ENCODE peak calls at places on chromosome 10, in ten cellular contexts. P, T, E, B, G, K, L, S, U and O are unnamed samples.

GRCh38 chr10:27470890-27471289 is 33.2 kb upstream of the RAB18 start:
- DNase-seq in P (no peak), T (no peak), E (no peak), B (no peak), G (no peak), K (no peak), L (no peak), S (peak; percentile 66), U (no peak), O (no peak)

GRCh38 chr10:89593043-89593442 is 52.0 kb downstream of the PANK1 start:
- DNase-seq in P (peak; percentile 10), T (no peak), E (no peak), B (no peak), G (peak; percentile 38), K (no peak), L (no peak), S (no peak), U (no peak), O (no peak)

GRCh38 chr10:124955243-124955642 is 13.3 kb downstream of the ZRANB1 start:
- DNase-seq in P (no peak), T (no peak), E (no peak), B (no peak), G (no peak), K (no peak), L (no peak), S (no peak), U (no peak), O (no peak)

GRCh38 chr10:86632009-86632800 is 22.1 kb upstream of the OPN4 start:
- DNase-seq in P (no peak), T (no peak), E (no peak), B (no peak), G (no peak), K (no peak), L (no peak), S (peak; percentile 93), U (no peak), O (no peak)

GRCh38 chr10:118925404-118925803 is 104.1 kb upstream of the NANOS1 start:
- DNase-seq in P (no peak), T (no peak), E (no peak), B (no peak), G (no peak), K (no peak), L (no peak), S (no peak), U (no peak), O (no peak)

GRCh38 chr10:48399056-48399541 is 92.6 kb downstream of the MAPK8 start:
- DNase-seq in P (no peak), T (no peak), E (no peak), B (no peak), G (no peak), K (no peak), L (no peak), S (peak; percentile 78), U (no peak), O (no peak)

GRCh38 chr10:111295788-111296187 is 219.0 kb downstream of the ADRA2A start:
- DNase-seq in P (no peak), T (no peak), E (no peak), B (no peak), G (no peak), K (no peak), L (no peak), S (no peak), U (no peak), O (no peak)

GRCh38 chr10:3136763-3137611 is 35.6 kb downstream of the PITRM1 start:
- DNase-seq in P (no peak), T (no peak), E (no peak), B (no peak), G (no peak), K (peak; percentile 28), L (no peak), S (no peak), U (peak; percentile 16), O (no peak)

GRCh38 chr10:21145751-21146445 is 248.8 kb upstream of the NEBL start:
- DNase-seq in P (no peak), T (no peak), E (no peak), B (no peak), G (no peak), K (no peak), L (no peak), S (no peak), U (no peak), O (no peak)

GRCh38 chr10:52443419-52444388 is 129.6 kb downstream of the DKK1 start:
- DNase-seq in P (no peak), T (peak; percentile 65), E (no peak), B (no peak), G (peak; percentile 94), K (no peak), L (no peak), S (no peak), U (peak; percentile 73), O (no peak)

GRCh38 chr10:82910301-82910700 is 1035.3 kb downstream of the NRG3 start:
- DNase-seq in P (no peak), T (no peak), E (no peak), B (no peak), G (peak; percentile 2), K (no peak), L (no peak), S (no peak), U (no peak), O (no peak)

GRCh38 chr10:29131952-29132820 is 156.7 kb upstream of the LYZL1 start:
- DNase-seq in P (peak; percentile 51), T (no peak), E (no peak), B (no peak), G (no peak), K (no peak), L (no peak), S (no peak), U (peak; percentile 45), O (no peak)

GRCh38 chr10:14623931-14624330 is 150.8 kb downstream of the FAM107B start:
- DNase-seq in P (no peak), T (no peak), E (no peak), B (no peak), G (no peak), K (no peak), L (no peak), S (no peak), U (no peak), O (no peak)

GRCh38 chr10:13776861-13777301 is 190.1 kb downstream of the PRPF18 start:
- DNase-seq in P (no peak), T (no peak), E (no peak), B (no peak), G (peak; percentile 69), K (no peak), L (peak; percentile 73), S (no peak), U (no peak), O (no peak)

GRCh38 chr10:58291538-58292174 is 22.7 kb downstream of the CISD1 start:
- DNase-seq in P (no peak), T (no peak), E (peak; percentile 19), B (no peak), G (peak; percentile 69), K (no peak), L (peak; percentile 64), S (no peak), U (peak; percentile 67), O (no peak)

GRCh38 chr10:132961864-132962622 is 19.7 kb upstream of the CFAP46 start:
- DNase-seq in P (peak; percentile 82), T (no peak), E (peak; percentile 64), B (peak; percentile 78), G (peak; percentile 43), K (peak; percentile 67), L (peak; percentile 45), S (peak; percentile 95), U (peak; percentile 58), O (no peak)
- TF ChIP-seq CTCF in P (no peak), T (no peak), E (no peak), B (no peak), G (no peak), K (no peak), L (no peak), S (peak; percentile 28), U (peak; percentile 5), O (peak; percentile 51)

DNA sequence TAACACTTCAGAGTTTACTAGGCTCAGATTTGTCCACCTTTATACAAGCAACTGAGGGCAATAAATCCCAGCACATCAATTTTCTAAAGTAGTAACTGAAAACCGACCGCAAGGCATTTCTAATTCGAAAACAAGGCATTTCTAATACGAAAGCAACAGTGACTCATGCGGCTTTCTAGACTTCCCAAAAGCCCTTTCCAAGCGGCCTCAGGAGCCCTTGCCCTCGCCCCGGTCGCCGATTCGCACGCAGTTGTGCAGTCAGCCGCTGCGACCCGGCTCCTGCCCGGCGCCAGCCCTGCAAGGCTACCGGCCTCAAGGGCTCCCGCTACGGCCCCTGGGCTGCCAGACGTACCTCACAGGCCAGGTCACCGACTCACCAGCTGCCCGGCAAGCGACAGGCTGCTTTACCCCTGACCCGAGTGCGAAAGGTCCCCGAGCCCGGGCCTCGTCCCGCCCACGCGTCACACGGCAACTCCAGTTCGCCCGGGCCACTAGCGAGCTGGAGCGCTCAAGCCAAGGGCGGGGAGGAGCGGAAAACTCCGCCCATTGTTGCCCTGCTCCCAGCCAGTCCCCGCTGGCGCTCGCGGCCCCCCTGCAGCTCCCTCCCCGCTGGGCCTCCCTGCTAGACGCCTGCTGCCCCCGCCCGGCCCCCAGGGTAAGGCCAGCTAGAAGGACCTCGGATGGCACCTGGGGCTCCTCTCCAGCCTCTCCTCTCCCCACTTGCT is 7.3 kb downstream of the NCOA4 start:
- DNase-seq in P (peak; percentile 99), T (no peak), E (peak; percentile 92), B (peak; percentile 98), G (peak; percentile 86), K (peak; percentile 99), L (peak; percentile 90), S (peak; percentile 96), U (peak; percentile 91), O (peak; percentile 95)
- TF ChIP-seq CTCF in P (peak; percentile 15), T (peak; percentile 42), E (no peak), B (peak; percentile 49), G (no peak), K (peak; percentile 44), L (peak; percentile 11), S (peak; percentile 47), U (peak; percentile 26), O (peak; percentile 59)

DNA sequence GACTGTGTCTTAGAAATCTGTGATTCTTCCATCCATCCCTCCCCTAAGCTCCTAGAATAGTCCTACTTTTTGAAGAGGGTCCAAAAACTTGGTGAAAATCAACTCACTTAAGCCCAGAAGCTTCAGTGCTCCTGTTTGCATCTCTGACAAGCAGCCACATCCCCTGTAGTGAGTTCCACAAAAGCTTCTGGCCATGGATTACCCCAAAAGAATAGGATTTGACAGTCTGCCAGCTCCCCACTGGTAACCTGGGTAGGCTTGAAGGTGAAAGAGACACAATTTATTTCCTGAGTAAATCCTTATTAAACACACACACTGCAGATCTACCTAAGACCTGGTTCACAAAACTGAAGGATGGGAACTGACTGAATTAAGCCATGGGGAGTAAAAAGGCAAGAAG is 46.5 kb downstream of the LGI1 start:
- DNase-seq in P (no peak), T (no peak), E (no peak), B (no peak), G (no peak), K (no peak), L (no peak), S (no peak), U (no peak), O (no peak)
- TF ChIP-seq CTCF in P (no peak), T (no peak), E (no peak), B (no peak), G (no peak), K (no peak), L (no peak), S (no peak), U (no peak), O (no peak)

DNA sequence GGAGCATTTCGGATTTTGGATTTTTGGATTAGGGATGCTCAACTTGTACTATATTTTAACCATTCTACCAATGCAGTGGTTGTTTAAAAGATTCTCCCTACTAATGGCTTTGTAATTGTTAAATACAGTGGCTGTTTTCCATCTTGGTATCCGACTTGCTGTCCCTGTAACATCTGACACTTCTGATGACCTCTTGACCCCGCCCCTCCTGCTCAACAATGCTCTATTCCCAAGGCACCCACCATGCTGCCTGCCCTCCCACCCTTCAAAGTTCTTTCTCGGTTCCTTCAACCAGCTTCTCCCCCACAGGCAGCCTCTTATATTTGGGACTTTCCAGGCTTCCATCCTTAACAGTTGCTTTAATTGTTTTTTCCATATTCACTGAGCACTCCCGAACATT is 2.0 kb downstream of the PRTFDC1 start:
- DNase-seq in P (no peak), T (no peak), E (no peak), B (no peak), G (no peak), K (no peak), L (no peak), S (no peak), U (no peak), O (no peak)
- TF ChIP-seq CTCF in P (no peak), T (no peak), E (no peak), B (no peak), G (no peak), K (no peak), L (no peak), S (no peak), U (no peak), O (no peak)